ENCODE peak calls at places on chromosomes 6 and 20, in nine cellular contexts. One of them, this sample, is unnamed.
A peak's percentile ranks its signal among the peaks of the same experiment; 100 is the strongest.

GRCh38 chr20:2515203-2515602 is 6.5 kb upstream of the ZNF343 start:
- DNase-seq in uterus: no peak
- DNase-seq in ascending aorta: no peak
- DNase-seq in CD8-positive, alpha-beta T cell: no peak
- DNase-seq in naive thymus-derived CD4-positive, alpha-beta T cell: no peak
- DNase-seq in aorta: no peak
- DNase-seq in cardiac muscle cell: no peak
- DNase-seq in substantia nigra: no peak
- DNase-seq in PC-3: no peak
- DNase-seq in this sample: no peak

GRCh38 chr20:1336699-1337387 is 7.9 kb upstream of the SDCBP2 start:
- DNase-seq in uterus: peak; percentile 75
- DNase-seq in ascending aorta: no peak
- DNase-seq in CD8-positive, alpha-beta T cell: peak; percentile 26
- DNase-seq in naive thymus-derived CD4-positive, alpha-beta T cell: no peak
- DNase-seq in aorta: peak; percentile 86
- DNase-seq in cardiac muscle cell: peak; percentile 68
- DNase-seq in substantia nigra: no peak
- DNase-seq in PC-3: no peak
- DNase-seq in this sample: no peak

GRCh38 chr6:45923831-45924391 is 91.7 kb downstream of the CLIC5 start:
- DNase-seq in uterus: no peak
- DNase-seq in ascending aorta: no peak
- DNase-seq in CD8-positive, alpha-beta T cell: no peak
- DNase-seq in naive thymus-derived CD4-positive, alpha-beta T cell: no peak
- DNase-seq in aorta: no peak
- DNase-seq in cardiac muscle cell: peak; percentile 35
- DNase-seq in substantia nigra: no peak
- DNase-seq in PC-3: peak; percentile 74
- DNase-seq in this sample: peak; percentile 89

GRCh38 chr6:135909737-135910387 is 58.4 kb downstream of the PDE7B start:
- DNase-seq in uterus: no peak
- DNase-seq in ascending aorta: no peak
- DNase-seq in CD8-positive, alpha-beta T cell: peak; percentile 67
- DNase-seq in naive thymus-derived CD4-positive, alpha-beta T cell: peak; percentile 79
- DNase-seq in aorta: no peak
- DNase-seq in cardiac muscle cell: peak; percentile 66
- DNase-seq in substantia nigra: no peak
- DNase-seq in PC-3: peak; percentile 74
- DNase-seq in this sample: no peak

GRCh38 chr20:32215147-32215546 is 7.5 kb downstream of the POFUT1 start:
- DNase-seq in uterus: no peak
- DNase-seq in ascending aorta: no peak
- DNase-seq in CD8-positive, alpha-beta T cell: no peak
- DNase-seq in naive thymus-derived CD4-positive, alpha-beta T cell: no peak
- DNase-seq in aorta: no peak
- DNase-seq in cardiac muscle cell: no peak
- DNase-seq in substantia nigra: no peak
- DNase-seq in PC-3: no peak
- DNase-seq in this sample: no peak

GRCh38 chr6:37784585-37784967 is 35.0 kb upstream of the ZFAND3 start:
- DNase-seq in uterus: peak; percentile 22
- DNase-seq in ascending aorta: no peak
- DNase-seq in CD8-positive, alpha-beta T cell: no peak
- DNase-seq in naive thymus-derived CD4-positive, alpha-beta T cell: no peak
- DNase-seq in aorta: no peak
- DNase-seq in cardiac muscle cell: no peak
- DNase-seq in substantia nigra: no peak
- DNase-seq in PC-3: no peak
- DNase-seq in this sample: no peak

GRCh38 chr6:1477432-1478090 is 88.2 kb downstream of the FOXF2 start:
- DNase-seq in uterus: no peak
- DNase-seq in ascending aorta: no peak
- DNase-seq in CD8-positive, alpha-beta T cell: no peak
- DNase-seq in naive thymus-derived CD4-positive, alpha-beta T cell: no peak
- DNase-seq in aorta: no peak
- DNase-seq in cardiac muscle cell: peak; percentile 85
- DNase-seq in substantia nigra: no peak
- DNase-seq in PC-3: peak; percentile 80
- DNase-seq in this sample: no peak

GRCh38 chr6:25277857-25278256 is 1.3 kb upstream of the CARMIL1 start:
- DNase-seq in uterus: no peak
- DNase-seq in ascending aorta: no peak
- DNase-seq in CD8-positive, alpha-beta T cell: no peak
- DNase-seq in naive thymus-derived CD4-positive, alpha-beta T cell: no peak
- DNase-seq in aorta: no peak
- DNase-seq in cardiac muscle cell: peak; percentile 11
- DNase-seq in substantia nigra: no peak
- DNase-seq in PC-3: peak; percentile 46
- DNase-seq in this sample: no peak

GRCh38 chr6:36443498-36443844 is 671 bp downstream of the KCTD20 start:
- DNase-seq in uterus: no peak
- DNase-seq in ascending aorta: no peak
- DNase-seq in CD8-positive, alpha-beta T cell: no peak
- DNase-seq in naive thymus-derived CD4-positive, alpha-beta T cell: no peak
- DNase-seq in aorta: no peak
- DNase-seq in cardiac muscle cell: no peak
- DNase-seq in substantia nigra: no peak
- DNase-seq in PC-3: no peak
- DNase-seq in this sample: no peak

GRCh38 chr20:18138639-18139583 is 1.2 kb downstream of the KAT14 start:
- DNase-seq in uterus: no peak
- DNase-seq in ascending aorta: no peak
- DNase-seq in CD8-positive, alpha-beta T cell: no peak
- DNase-seq in naive thymus-derived CD4-positive, alpha-beta T cell: no peak
- DNase-seq in aorta: no peak
- DNase-seq in cardiac muscle cell: no peak
- DNase-seq in substantia nigra: no peak
- DNase-seq in PC-3: no peak
- DNase-seq in this sample: no peak

DNA sequence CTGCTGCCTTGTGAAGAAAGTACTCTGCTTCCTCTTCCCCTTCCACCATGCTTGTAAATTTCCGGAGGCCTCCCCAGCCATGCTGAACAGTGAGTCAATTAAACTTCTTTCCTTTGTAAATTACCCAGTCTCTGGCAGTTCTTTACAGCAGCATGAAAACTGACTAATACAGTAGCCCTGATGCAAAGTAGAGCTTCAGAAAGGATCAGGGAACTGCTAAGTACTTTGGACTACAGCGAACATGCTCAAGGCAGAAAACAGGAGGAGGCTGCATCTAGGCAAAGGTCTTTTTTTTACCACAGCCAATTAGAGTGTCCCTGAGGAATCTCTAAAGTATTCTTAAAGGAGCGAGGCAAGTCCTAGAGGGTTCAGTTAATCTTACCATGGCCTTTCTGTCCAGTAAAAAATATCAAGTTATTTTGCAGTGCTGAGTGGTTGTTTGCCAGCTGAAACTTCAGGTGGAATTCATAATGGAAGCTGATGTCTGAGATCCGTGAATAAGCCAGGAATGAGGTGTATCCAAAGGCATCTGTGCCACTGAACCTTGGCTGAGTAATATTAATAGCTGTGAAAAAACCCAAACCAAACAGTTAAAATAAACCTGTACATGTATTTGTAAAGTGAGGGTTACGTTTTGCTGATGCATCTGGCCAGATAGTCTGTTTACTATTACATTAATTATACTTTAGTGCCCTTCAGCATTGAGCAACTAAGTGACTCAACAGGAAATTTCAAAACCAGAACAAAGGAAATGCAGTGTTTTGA is 170.4 kb downstream of the PHF3 start:
- DNase-seq in uterus: no peak
- DNase-seq in ascending aorta: no peak
- DNase-seq in CD8-positive, alpha-beta T cell: no peak
- DNase-seq in naive thymus-derived CD4-positive, alpha-beta T cell: no peak
- DNase-seq in aorta: no peak
- DNase-seq in cardiac muscle cell: peak; percentile 83
- DNase-seq in substantia nigra: no peak
- DNase-seq in PC-3: peak; percentile 92
- DNase-seq in this sample: peak; percentile 84
- H3K27ac ChIP-seq in uterus: no peak overlapping the region
- H3K27ac ChIP-seq in ascending aorta: no peak overlapping the region
- H3K27ac ChIP-seq in CD8-positive, alpha-beta T cell: no peak overlapping the region
- H3K27ac ChIP-seq in naive thymus-derived CD4-positive, alpha-beta T cell: no peak overlapping the region
- H3K27ac ChIP-seq in aorta: no peak overlapping the region
- H3K27ac ChIP-seq in cardiac muscle cell: no peak overlapping the region
- H3K27ac ChIP-seq in substantia nigra: no peak overlapping the region
- H3K27ac ChIP-seq in PC-3: peak overlapping the region; percentile 100
- H3K27ac ChIP-seq in this sample: peak overlapping the region; percentile 98

GRCh38 chr6:158321960-158322359 is 9.7 kb downstream of the TULP4 start:
- DNase-seq in uterus: no peak
- DNase-seq in ascending aorta: no peak
- DNase-seq in CD8-positive, alpha-beta T cell: no peak
- DNase-seq in naive thymus-derived CD4-positive, alpha-beta T cell: no peak
- DNase-seq in aorta: no peak
- DNase-seq in cardiac muscle cell: peak; percentile 78
- DNase-seq in substantia nigra: no peak
- DNase-seq in PC-3: peak; percentile 79
- DNase-seq in this sample: no peak

GRCh38 chr6:158323561-158323958 is 11.3 kb downstream of the TULP4 start:
- DNase-seq in uterus: no peak
- DNase-seq in ascending aorta: no peak
- DNase-seq in CD8-positive, alpha-beta T cell: no peak
- DNase-seq in naive thymus-derived CD4-positive, alpha-beta T cell: no peak
- DNase-seq in aorta: no peak
- DNase-seq in cardiac muscle cell: no peak
- DNase-seq in substantia nigra: no peak
- DNase-seq in PC-3: no peak
- DNase-seq in this sample: no peak

GRCh38 chr6:158322400-158322723 is 10.1 kb downstream of the TULP4 start:
- DNase-seq in uterus: no peak
- DNase-seq in ascending aorta: no peak
- DNase-seq in CD8-positive, alpha-beta T cell: no peak
- DNase-seq in naive thymus-derived CD4-positive, alpha-beta T cell: no peak
- DNase-seq in aorta: no peak
- DNase-seq in cardiac muscle cell: no peak
- DNase-seq in substantia nigra: no peak
- DNase-seq in PC-3: no peak
- DNase-seq in this sample: no peak

GRCh38 chr6:158324136-158324535 is 11.9 kb downstream of the TULP4 start:
- DNase-seq in uterus: no peak
- DNase-seq in ascending aorta: no peak
- DNase-seq in CD8-positive, alpha-beta T cell: no peak
- DNase-seq in naive thymus-derived CD4-positive, alpha-beta T cell: no peak
- DNase-seq in aorta: no peak
- DNase-seq in cardiac muscle cell: no peak
- DNase-seq in substantia nigra: no peak
- DNase-seq in PC-3: no peak
- DNase-seq in this sample: no peak

DNA sequence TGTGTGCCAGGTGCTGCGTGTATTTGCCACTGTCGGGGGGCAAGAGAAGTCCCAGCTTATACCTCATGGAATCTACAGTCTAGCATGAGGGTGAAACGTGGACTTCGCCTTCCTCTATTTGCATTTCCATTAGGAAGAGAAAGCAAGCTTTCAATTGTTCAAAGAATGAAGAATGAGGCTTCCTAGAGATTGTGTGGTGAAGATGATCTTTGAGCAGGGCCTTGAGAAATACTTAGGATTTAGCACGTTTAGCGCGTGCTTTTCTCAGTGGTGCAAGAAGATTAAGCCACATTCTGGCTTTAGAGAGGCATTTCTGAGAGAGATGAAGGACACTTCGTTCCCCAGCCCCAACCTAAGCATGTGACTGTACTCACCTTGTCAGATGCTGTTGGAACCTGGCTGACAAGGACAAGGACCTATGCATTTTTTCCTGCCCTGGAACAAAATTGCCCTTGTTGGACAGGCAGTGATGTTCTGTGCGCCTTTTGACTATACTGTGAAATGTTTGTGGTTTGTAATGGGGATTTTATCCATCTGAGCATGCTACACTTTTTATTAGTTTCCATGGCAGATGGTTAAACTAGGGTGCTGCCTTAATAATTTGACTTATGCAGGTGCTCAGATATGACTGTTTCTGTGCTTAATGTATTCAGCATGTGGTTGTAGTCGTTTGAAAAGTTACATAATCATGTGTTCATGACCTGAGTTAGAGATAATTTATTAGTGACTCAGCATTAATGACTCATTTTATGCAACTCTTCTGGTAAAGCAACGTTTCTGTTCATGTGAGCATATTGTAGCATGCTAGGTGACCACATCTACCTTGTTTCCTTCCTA is 10.7 kb downstream of the TULP4 start:
- DNase-seq in uterus: no peak
- DNase-seq in ascending aorta: no peak
- DNase-seq in CD8-positive, alpha-beta T cell: no peak
- DNase-seq in naive thymus-derived CD4-positive, alpha-beta T cell: no peak
- DNase-seq in aorta: no peak
- DNase-seq in cardiac muscle cell: peak; percentile 72
- DNase-seq in substantia nigra: no peak
- DNase-seq in PC-3: peak; percentile 82
- DNase-seq in this sample: peak; percentile 67
- H3K27ac ChIP-seq in uterus: no peak overlapping the region
- H3K27ac ChIP-seq in ascending aorta: no peak overlapping the region
- H3K27ac ChIP-seq in CD8-positive, alpha-beta T cell: no peak overlapping the region
- H3K27ac ChIP-seq in naive thymus-derived CD4-positive, alpha-beta T cell: no peak overlapping the region
- H3K27ac ChIP-seq in aorta: no peak overlapping the region
- H3K27ac ChIP-seq in cardiac muscle cell: peak overlapping the region; percentile 15
- H3K27ac ChIP-seq in substantia nigra: peak overlapping the region; percentile 43
- H3K27ac ChIP-seq in PC-3: peak overlapping the region; percentile 52
- H3K27ac ChIP-seq in this sample: no peak overlapping the region

DNA sequence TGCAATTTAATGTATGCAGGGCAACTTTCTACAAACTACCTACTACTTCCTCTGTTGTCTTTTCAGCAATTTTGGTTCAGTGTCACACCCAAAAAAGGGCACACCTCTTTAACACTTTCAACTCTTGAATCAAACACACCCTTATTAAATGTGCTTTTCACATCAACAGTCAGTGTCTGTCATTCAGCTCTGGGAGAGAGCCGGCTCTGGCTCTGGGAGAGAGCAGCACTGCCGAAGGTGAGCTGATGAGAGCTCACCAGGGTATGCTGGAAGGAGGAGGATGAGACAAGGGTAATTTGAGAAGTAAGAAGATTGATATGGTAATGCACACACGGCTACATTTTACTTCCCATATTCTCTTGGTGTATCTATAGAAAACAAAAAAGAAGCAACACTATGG is 134.3 kb downstream of the RTN4IP1 start:
- DNase-seq in uterus: no peak
- DNase-seq in ascending aorta: no peak
- DNase-seq in CD8-positive, alpha-beta T cell: no peak
- DNase-seq in naive thymus-derived CD4-positive, alpha-beta T cell: no peak
- DNase-seq in aorta: no peak
- DNase-seq in cardiac muscle cell: no peak
- DNase-seq in substantia nigra: no peak
- DNase-seq in PC-3: no peak
- DNase-seq in this sample: no peak
- H3K27ac ChIP-seq in uterus: no peak overlapping the region
- H3K27ac ChIP-seq in ascending aorta: no peak overlapping the region
- H3K27ac ChIP-seq in CD8-positive, alpha-beta T cell: no peak overlapping the region
- H3K27ac ChIP-seq in naive thymus-derived CD4-positive, alpha-beta T cell: no peak overlapping the region
- H3K27ac ChIP-seq in aorta: no peak overlapping the region
- H3K27ac ChIP-seq in cardiac muscle cell: no peak overlapping the region
- H3K27ac ChIP-seq in substantia nigra: no peak overlapping the region
- H3K27ac ChIP-seq in PC-3: no peak overlapping the region
- H3K27ac ChIP-seq in this sample: peak overlapping the region; percentile 94

DNA sequence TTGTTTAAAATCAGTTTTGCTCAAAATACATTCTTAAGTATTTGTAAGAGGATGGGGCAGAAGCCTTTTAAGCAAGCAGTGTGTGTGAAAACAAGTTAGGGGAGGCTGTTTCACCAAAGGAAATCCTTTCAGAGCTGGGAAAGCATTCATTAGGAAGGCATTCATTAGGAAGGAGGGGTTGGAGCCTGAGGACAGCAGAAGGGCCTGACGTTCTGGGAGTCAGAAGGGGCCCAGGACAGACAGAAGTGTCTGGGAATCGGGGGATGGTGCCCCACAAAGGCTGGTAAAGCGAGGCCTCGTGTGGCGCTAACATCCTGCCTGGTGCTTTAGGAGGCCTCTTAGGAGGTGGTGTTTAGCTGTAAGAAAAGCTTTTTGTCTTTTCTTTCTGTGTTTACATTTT is 80.6 kb upstream of the NXT1 start:
- DNase-seq in uterus: no peak
- DNase-seq in ascending aorta: no peak
- DNase-seq in CD8-positive, alpha-beta T cell: no peak
- DNase-seq in naive thymus-derived CD4-positive, alpha-beta T cell: no peak
- DNase-seq in aorta: no peak
- DNase-seq in cardiac muscle cell: peak; percentile 36
- DNase-seq in substantia nigra: no peak
- DNase-seq in PC-3: no peak
- DNase-seq in this sample: no peak
- H3K27ac ChIP-seq in uterus: peak overlapping the region; percentile 53
- H3K27ac ChIP-seq in ascending aorta: peak overlapping the region; percentile 84
- H3K27ac ChIP-seq in CD8-positive, alpha-beta T cell: no peak overlapping the region
- H3K27ac ChIP-seq in naive thymus-derived CD4-positive, alpha-beta T cell: no peak overlapping the region
- H3K27ac ChIP-seq in aorta: peak overlapping the region; percentile 90
- H3K27ac ChIP-seq in cardiac muscle cell: no peak overlapping the region
- H3K27ac ChIP-seq in substantia nigra: no peak overlapping the region
- H3K27ac ChIP-seq in PC-3: no peak overlapping the region
- H3K27ac ChIP-seq in this sample: no peak overlapping the region